ENCODE peak calls at places on chromosomes 5 and 9, in four cellular contexts. G is AG04450, S is AG09309, T is cardiac muscle cell. D is an unnamed sample.

GRCh38 chr5:119076080-119076479 is 5.2 kb downstream of the DMXL1 start:
- DNase-seq in T (no peak), S (no peak), G (no peak), D (no peak)

GRCh38 chr9:109534151-109534550 is 36.0 kb upstream of the PTPN3 start:
- DNase-seq in T (no peak), S (no peak), G (no peak), D (no peak)

GRCh38 chr5:91486638-91487037 is 103.5 kb upstream of the ARRDC3 start:
- DNase-seq in T (no peak), S (peak), G (no peak), D (no peak)

GRCh38 chr5:5615569-5615968 is 193.1 kb downstream of the ICE1 start:
- DNase-seq in T (no peak), G (no peak), S (no peak), D (no peak)

GRCh38 chr5:93821892-93822291 is 80.5 kb upstream of the POU5F2 start:
- DNase-seq in G (no peak), T (no peak), S (no peak), D (no peak)

GRCh38 chr5:57698785-57699184 is 216.2 kb upstream of the ACTBL2 start:
- DNase-seq in S (no peak), G (no peak), T (no peak), D (no peak)

GRCh38 chr5:58958701-58959100 is 375.8 kb downstream of the RAB3C start:
- DNase-seq in G (no peak), T (no peak), S (no peak), D (no peak)

GRCh38 chr9:120864719-120865118 is 12.3 kb downstream of the PHF19 start:
- DNase-seq in T (no peak), S (no peak), G (no peak), D (no peak)

GRCh38 chr9:83655433-83655832 is 32.5 kb downstream of the IDNK start:
- DNase-seq in G (no peak), T (no peak), S (no peak), D (no peak)

GRCh38 chr5:140140435-140140834 is 14.7 kb downstream of the IGIP start:
- DNase-seq in G (no peak), S (no peak), T (no peak), D (no peak)

GRCh38 chr5:54547711-54548250 is 30.2 kb downstream of the SNX18 start:
- DNase-seq in T (no peak), G (peak), S (peak), D (no peak)

DNA sequence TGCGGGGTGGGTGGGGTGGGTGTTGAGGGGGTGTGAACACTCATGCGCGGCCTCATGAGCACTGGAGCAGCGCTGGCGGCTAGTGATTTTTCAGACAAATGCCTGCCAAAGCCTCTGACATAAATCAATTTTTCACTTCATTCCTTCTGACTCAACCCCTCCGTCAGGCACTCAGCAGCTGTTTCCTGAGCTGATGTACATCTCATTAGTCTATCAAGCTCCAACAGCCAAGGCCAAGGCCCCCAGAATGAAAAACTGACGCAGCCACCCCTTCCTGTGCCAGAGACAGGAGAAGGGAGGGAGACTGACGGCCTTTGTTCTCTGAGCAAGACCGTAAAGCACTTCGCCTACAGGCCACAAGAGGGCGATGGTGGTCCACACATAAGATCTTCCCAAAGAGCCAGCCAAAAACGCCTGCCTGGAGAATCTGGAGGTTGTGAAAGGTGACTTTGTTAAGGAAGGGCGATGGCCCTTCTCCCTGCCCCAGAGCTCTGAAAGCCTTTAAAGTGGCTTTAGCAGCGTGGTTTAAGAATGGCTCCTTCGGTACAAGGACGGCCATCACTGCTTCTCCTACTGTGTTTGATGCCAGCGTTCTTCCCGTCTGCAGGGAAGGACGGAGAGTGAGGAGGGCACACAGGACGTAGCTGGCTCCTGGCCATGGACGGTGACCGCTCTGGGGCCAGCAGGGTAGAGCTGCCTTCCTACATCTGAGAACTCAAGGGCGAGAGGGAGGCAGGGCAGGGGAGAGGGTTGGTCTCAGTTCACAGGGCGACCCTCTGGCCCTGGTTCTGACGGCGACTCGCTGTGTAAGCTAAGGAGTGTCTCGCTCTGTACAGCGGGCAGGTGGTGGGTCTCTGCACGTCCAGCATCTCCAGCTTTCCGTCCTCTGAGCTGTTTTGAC is 37.1 kb downstream of the ALG2 start:
- DNase-seq in G (peak), T (peak), S (peak), D (peak)
- H3K4me3 ChIP-seq in G (peak), T (no peak), S (no peak), D (no peak)

GRCh38 chr9:136799854-136800657 is 3.9 kb downstream of the CCDC183 start:
- DNase-seq in S (no peak), T (peak), G (no peak), D (no peak)

GRCh38 chr9:136798708-136799078 is 2.6 kb downstream of the CCDC183 start:
- DNase-seq in G (no peak), T (no peak), S (no peak), D (no peak)

GRCh38 chr9:136802321-136802720 is 5.4 kb upstream of the RABL6 start:
- DNase-seq in T (no peak), G (no peak), S (no peak), D (no peak)

GRCh38 chr9:136796238-136796774 is at the start of gene CCDC183:
- DNase-seq in G (no peak), T (no peak), S (no peak), D (no peak)

DNA sequence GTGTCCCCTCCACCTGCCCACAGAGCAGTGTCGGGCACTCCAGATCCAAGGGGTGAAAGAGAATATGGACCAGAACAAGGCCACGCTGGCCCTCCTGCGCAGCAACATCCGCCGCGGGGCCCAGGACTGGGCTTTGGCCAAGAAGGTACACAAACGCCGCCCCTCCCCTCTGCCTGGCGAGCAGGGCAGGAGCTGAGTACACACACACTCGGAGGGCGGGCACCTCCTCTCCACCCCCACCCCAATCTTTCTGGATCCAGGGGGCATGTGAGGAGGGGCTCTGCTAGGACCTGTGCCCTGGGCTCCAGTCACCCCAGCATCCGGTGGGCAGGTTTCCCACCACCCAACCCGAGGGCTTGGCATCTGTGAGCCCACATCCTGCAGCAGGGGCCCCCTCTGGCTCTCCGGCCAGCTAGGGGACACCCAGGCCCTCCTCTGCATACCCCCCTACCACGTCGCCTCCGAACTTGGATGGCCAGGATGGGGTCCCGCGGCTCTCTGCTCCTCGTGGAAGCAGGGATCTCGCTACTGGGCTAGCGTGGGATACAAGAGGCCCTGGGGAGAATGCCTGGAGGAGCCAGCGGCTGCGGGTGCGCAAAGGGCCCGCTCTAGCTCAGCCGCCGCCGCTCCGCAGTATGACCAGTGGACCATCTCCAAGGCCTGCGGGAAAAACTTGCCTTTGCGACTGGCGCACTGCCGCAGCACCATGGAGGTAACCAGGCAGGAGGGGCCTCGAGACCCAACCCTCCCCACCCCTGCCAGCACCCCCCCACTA is 3.1 kb downstream of the CCDC183 start:
- DNase-seq in G (no peak), T (peak), S (no peak), D (no peak)
- H3K4me3 ChIP-seq in G (no peak), T (peak), S (no peak), D (no peak)

GRCh38 chr9:116074658-116075057 is 78.9 kb upstream of the PAPPA start:
- DNase-seq in G (no peak), T (no peak), S (no peak), D (no peak)

GRCh38 chr9:116075191-116075590 is 78.4 kb upstream of the PAPPA start:
- DNase-seq in S (no peak), T (no peak), G (peak), D (peak)

GRCh38 chr9:116081437-116082110 is 72.0 kb upstream of the PAPPA start:
- DNase-seq in T (no peak), S (no peak), G (no peak), D (no peak)

GRCh38 chr9:116080561-116080960 is 73.0 kb upstream of the PAPPA start:
- DNase-seq in T (no peak), S (no peak), G (no peak), D (no peak)

GRCh38 chr9:116078640-116079039 is 75.0 kb upstream of the PAPPA start:
- DNase-seq in S (no peak), G (no peak), T (no peak), D (no peak)
- H3K4me3 ChIP-seq in S (no peak), G (no peak), T (no peak), D (no peak)

GRCh38 chr5:126450388-126450787 is 27.2 kb downstream of the GRAMD2B start:
- DNase-seq in T (no peak), S (no peak), G (no peak), D (no peak)
- H3K4me3 ChIP-seq in T (no peak), S (no peak), G (no peak), D (no peak)

DNA sequence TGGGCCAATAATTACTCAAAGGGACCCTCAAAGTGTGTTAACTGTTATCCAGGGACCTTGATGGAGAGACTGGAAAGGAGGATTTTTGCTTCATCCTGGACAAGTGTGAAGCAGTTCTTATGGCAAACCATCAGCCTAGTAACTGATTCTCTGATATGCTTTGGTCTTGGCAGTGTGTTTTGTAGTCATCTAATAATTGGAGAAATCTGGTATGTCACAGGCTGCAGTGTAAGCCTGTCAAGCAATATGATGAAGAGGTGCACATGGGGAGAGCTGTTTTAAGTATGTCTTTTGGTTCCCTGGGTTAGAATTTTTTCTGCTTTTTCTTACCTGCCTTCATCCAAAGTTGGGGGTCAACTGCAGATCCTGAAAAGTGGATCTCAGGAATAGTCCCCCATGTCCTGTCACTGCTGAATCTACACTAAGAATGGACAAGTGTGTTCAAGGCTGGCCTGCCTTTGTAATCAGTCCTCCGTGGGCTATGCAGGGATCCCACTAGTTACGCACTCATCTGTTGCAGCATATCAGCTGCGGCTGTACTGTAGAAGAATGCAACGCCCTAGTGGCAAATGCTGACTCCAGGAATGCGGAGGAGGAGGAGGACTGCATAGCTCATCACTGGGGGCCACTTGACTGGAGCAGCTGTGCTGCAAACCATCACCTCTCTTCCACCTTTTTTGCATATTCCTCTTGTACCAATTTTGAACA is 1.9 kb downstream of the SPTAN1 start:
- DNase-seq in T (peak), G (peak), S (peak), D (no peak)
- H3K4me3 ChIP-seq in T (peak), G (peak), S (peak), D (peak)

DNA sequence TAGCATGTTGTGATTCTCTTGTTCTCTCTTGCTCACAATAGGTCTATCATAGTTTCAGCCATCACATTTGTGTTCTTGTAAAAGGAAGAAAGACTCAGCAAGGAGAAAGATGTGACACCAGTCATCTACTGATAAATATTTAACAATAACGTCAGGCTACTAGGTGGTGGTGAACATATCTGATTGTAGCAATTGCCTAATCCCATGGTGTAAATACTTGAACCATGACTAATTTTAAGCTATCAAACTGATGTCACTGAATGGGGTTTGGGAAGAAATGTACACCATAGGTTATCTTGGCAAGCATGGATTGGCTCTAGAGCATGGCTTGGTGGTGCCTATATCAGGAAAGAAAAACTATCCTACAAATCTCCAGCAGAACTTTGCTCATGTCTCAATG is 16.6 kb downstream of the DMRTA1 start:
- DNase-seq in G (no peak), S (no peak), T (no peak), D (no peak)
- H3K4me3 ChIP-seq in G (no peak), S (no peak), T (no peak), D (no peak)

GRCh38 chr5:2584579-2584978 is 166.9 kb downstream of the IRX2 start:
- DNase-seq in S (no peak), T (no peak), G (no peak), D (no peak)
- H3K4me3 ChIP-seq in S (no peak), T (no peak), G (no peak), D (no peak)

D was measured in HFF-Myc.